ENCODE peak calls at places on chromosome 21, in four cellular contexts. N, R, F and H are unnamed samples.

GRCh38 chr21:26405071-26405470 is 168.0 kb downstream of the CYYR1 start:
- DNase-seq in N (no peak), R (no peak), F (peak; percentile 55), H (no peak)

GRCh38 chr21:44890338-44890931 is 16.9 kb upstream of the PTTG1IP start:
- DNase-seq in N (no peak), R (no peak), F (no peak), H (no peak)

GRCh38 chr21:42049578-42050430 is 21.3 kb upstream of the UMODL1 start:
- DNase-seq in N (no peak), R (no peak), F (no peak), H (no peak)

GRCh38 chr21:41678016-41678935 is 88.6 kb downstream of the RIPK4 start:
- DNase-seq in N (peak; percentile 96), R (no peak), F (peak; percentile 75), H (peak; percentile 85)

GRCh38 chr21:37207441-37208009 is 59.6 kb downstream of the VPS26C start:
- DNase-seq in N (peak; percentile 19), R (no peak), F (peak; percentile 40), H (no peak)

GRCh38 chr21:35350965-35351364 is 301.9 kb upstream of the RUNX1 start:
- DNase-seq in N (no peak), R (no peak), F (peak; percentile 52), H (no peak)

GRCh38 chr21:20538039-20538658 is 460.1 kb upstream of the NCAM2 start:
- DNase-seq in N (no peak), R (no peak), F (no peak), H (no peak)

GRCh38 chr21:38897532-38898421 is 92.0 kb downstream of the ETS2 start:
- DNase-seq in N (peak; percentile 38), R (no peak), F (no peak), H (no peak)

GRCh38 chr21:14383596-14384210 is 757 bp upstream of the HSPA13 start:
- DNase-seq in N (no peak), R (no peak), F (peak; percentile 31), H (no peak)

GRCh38 chr21:38306833-38307232 is 50.0 kb downstream of the KCNJ15 start:
- DNase-seq in N (no peak), R (no peak), F (peak; percentile 95), H (no peak)

GRCh38 chr21:45098867-45099266 is 24.5 kb downstream of the ADARB1 start:
- DNase-seq in N (no peak), R (no peak), F (no peak), H (no peak)

GRCh38 chr21:19523731-19524130 is 1120.1 kb upstream of the TMPRSS15 start:
- DNase-seq in N (no peak), R (no peak), F (no peak), H (no peak)

GRCh38 chr21:45497846-45498645 is 44.2 kb downstream of the SLC19A1 start:
- DNase-seq in N (no peak), R (no peak), F (no peak), H (peak; percentile 44)

DNA sequence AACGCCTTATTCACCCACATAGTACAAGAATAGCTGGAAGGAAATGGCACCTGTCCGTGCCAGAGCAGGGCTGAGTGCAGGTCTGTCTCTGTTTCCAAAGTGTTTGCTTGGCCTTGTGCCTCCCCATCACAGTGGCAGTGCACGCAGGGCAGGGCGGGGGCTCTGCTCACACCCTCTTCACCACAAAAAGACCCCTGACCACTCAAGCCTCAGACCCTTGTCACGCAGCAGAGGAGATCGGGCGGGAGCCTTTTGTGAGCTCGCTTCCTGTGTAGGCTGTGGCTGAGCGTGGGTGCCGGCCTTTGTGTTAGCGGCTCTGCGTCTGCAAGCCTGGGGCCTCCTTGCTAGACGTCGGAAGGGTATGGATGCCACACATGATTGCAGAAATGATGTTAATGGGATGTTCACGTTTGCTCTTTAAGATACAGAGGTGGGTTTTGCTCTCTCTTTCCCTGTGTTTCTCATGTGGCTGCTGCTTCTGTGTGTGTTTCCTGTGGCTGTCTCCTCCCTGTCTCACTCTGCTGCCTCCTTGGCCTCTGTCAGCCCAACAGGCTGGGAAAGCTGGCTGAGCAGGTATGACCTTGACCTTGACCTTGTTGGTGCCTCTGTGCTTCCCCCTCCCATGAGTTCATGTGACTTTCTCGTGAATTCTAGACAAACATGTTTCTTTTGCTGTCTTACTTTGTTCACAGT is 45.4 kb downstream of the S100B start:
- DNase-seq in N (no peak), R (no peak), F (no peak), H (no peak)
- H3K27ac ChIP-seq in N (no peak overlapping the region), R (no peak overlapping the region), F (no peak overlapping the region), H (no peak overlapping the region)

DNA sequence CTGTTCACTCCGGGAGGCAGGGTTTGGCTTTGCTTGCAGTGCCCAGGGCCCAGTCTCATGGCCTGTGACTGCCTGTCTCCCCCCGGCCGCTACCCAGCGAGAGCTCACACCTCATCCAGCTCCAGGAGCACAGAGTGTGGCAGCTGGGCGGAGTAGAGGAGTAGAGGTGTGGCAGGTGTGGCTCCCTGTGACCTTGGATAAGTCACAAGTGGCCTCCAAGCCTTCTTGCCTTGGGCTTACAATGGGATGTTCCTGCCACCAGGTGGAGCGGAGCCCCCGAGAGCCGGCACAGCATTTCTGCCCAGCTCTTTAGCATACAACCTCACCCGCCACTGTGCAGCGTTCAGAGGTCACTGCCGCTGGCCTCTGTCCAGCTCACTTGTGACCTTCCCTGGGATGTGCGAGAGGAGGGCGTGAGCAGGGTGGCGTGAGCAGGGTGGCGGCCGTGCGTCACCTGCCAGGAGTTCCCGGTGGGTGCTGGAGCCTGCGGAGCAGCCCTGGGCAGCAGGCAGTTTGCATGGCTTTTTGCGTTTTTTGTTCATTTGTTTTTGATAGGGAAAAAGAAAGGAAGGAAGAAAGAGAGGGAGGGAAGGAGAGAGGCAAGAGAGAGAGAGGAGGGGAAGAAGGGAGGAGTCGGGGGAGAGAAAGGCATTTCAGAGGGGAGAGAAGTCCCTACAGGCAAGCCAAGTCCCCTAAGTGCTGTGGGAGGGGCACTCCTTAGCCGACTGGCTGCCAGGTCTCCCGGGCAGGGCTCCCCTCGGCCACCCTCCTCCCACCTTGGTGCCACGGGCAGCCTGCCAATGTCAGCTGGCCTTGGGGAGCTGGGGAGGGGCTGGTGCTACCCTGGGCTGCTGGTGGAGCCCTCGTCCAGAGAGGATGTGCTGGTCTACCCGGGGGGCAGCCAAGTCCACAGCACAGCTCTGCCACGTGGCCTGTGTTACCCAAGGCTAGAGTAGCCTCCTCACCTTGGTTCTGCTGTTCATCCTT is 42.6 kb downstream of the CRYAA start:
- DNase-seq in N (peak; percentile 6), R (no peak), F (peak; percentile 8), H (peak; percentile 70)
- H3K4me1 ChIP-seq in N (no peaks in the 10 kb centered on the region), R (no peaks in the 10 kb centered on the region), F (no peaks in the 10 kb centered on the region), H (peaks cover 12% of the 10 kb centered on the region)

GRCh38 chr21:23016617-23017016 is 2018.4 kb downstream of the NCAM2 start:
- DNase-seq in N (no peak), R (no peak), F (no peak), H (no peak)
- TF ChIP-seq CTCF in N (no peak), R (no peak), F (no peak), H (no peak)

GRCh38 chr21:29104239-29104708 is 26.2 kb upstream of the MAP3K7CL start:
- DNase-seq in N (no peak), R (no peak), F (peak; percentile 47), H (no peak)
- H3K27ac ChIP-seq in N (no peak overlapping the region), R (no peak overlapping the region), F (no peak overlapping the region), H (no peak overlapping the region)

GRCh38 chr21:15793547-15794235 is 63.9 kb downstream of the USP25 start:
- DNase-seq in N (no peak), R (no peak), F (no peak), H (no peak)

GRCh38 chr21:15788847-15789548 is 59.2 kb downstream of the USP25 start:
- DNase-seq in N (no peak), R (no peak), F (peak; percentile 70), H (no peak)

GRCh38 chr21:15795533-15795932 is 65.8 kb downstream of the USP25 start:
- DNase-seq in N (no peak), R (no peak), F (no peak), H (no peak)

GRCh38 chr21:15794277-15794912 is 64.6 kb downstream of the USP25 start:
- DNase-seq in N (no peak), R (no peak), F (no peak), H (no peak)

GRCh38 chr21:15793109-15793508 is 63.3 kb downstream of the USP25 start:
- DNase-seq in N (no peak), R (no peak), F (no peak), H (no peak)
- H3K4me1 ChIP-seq in N (no peaks in the 10 kb centered on the region), R (no peaks in the 10 kb centered on the region), F (peaks cover 3% of the 10 kb centered on the region), H (no peaks in the 10 kb centered on the region)

DNA sequence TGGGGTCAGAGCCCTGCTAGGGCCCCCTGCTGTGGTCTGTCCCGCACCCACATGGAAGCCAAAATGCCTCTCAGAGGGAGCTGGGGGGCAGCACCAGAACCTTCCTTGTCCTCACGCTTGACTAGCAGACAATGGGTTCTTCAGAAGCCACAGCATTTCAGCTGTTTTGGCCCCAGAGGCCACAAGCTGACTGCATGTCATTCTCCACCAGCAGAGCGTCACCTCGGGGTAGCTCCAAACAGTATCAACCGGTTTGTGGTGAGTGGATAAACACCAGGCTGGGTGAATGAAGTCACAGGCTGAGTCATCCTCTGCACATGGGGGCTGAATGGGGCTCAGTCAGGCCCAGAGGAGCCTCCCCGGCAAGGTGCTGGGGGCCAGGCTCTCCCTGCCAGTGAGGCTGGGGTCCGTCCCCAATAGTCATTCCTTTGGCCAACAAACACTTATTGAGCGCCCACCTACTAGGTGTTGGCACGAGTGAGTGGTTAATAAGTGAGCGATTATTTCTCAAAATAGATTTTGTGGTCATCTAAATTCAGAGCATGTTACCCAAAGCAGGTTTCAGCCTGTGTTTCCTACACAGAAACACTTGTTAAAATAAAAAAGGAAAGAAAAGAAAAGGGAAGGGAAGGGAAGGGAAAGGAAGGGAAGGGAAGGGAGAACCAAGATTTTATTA is 9.1 kb downstream of the OLIG1 start:
- DNase-seq in N (peak; percentile 29), R (no peak), F (peak; percentile 83), H (peak; percentile 38)
- TF ChIP-seq CTCF in N (peak; percentile 19), R (no peak), F (no peak), H (no peak)